ENCODE peak calls at places on chromosomes 13 and 19, in five cellular contexts. C is fibroblast of lung; K is ascending aorta; P is CD8-positive, alpha-beta memory T cell; A is heart left ventricle. B is an unnamed sample.

GRCh38 chr19:1265611-1266115 is 3.5 kb upstream of the CIRBP start:
- DNase-seq in C (peak; percentile 80), A (peak; percentile 70), K (peak; percentile 95), P (peak; percentile 85), B (peak; percentile 91)

GRCh38 chr13:43307921-43308433 is 284.6 kb downstream of the DNAJC15 start:
- DNase-seq in A (peak; percentile 75), K (peak; percentile 75), C (peak; percentile 86), P (no peak), B (peak; percentile 91)

GRCh38 chr19:11019824-11020223 is 59.0 kb downstream of the SMARCA4 start:
- DNase-seq in K (no peak), A (peak; percentile 42), P (no peak), C (no peak), B (no peak)

GRCh38 chr19:39173502-39173991 is 23.2 kb upstream of the NCCRP1 start:
- DNase-seq in K (no peak), P (no peak), A (no peak), C (no peak), B (no peak)

GRCh38 chr13:114079601-114080536 is 52.6 kb downstream of the RASA3 start:
- DNase-seq in P (peak; percentile 42), A (no peak), C (no peak), K (peak; percentile 54), B (peak; percentile 44)

GRCh38 chr19:35897706-35898451 is 2.5 kb downstream of the NFKBID start:
- DNase-seq in K (no peak), P (no peak), A (no peak), C (no peak), B (no peak)

GRCh38 chr19:9362905-9363304 is at the start of gene ZNF177:
- DNase-seq in P (no peak), A (peak; percentile 8), K (no peak), C (peak; percentile 22), B (no peak)

GRCh38 chr13:72637561-72637960 is 89.9 kb downstream of the MZT1 start:
- DNase-seq in C (no peak), K (no peak), P (no peak), A (no peak), B (no peak)

GRCh38 chr13:87274209-87274819 is 396.9 kb upstream of the SLITRK5 start:
- DNase-seq in P (no peak), C (peak; percentile 71), K (no peak), A (no peak), B (no peak)

GRCh38 chr13:106689906-106690305 is 122.0 kb upstream of the ARGLU1 start:
- DNase-seq in P (no peak), C (no peak), A (no peak), K (no peak), B (no peak)
- H3K27me3 ChIP-seq in P (no peaks in the 10 kb centered on the region), C (no peaks in the 10 kb centered on the region), A (no peaks in the 10 kb centered on the region), K (no peaks in the 10 kb centered on the region), B (no peaks in the 10 kb centered on the region)

GRCh38 chr19:31355330-31356289 is 6.4 kb upstream of the TSHZ3 start:
- DNase-seq in A (no peak), P (no peak), C (no peak), K (no peak), B (no peak)
- H3K27me3 ChIP-seq in A (peaks cover 79% of the 10 kb centered on the region), P (peaks cover 69% of the 10 kb centered on the region), C (no peaks in the 10 kb centered on the region), K (peaks cover 13% of the 10 kb centered on the region), B (peaks cover 32% of the 10 kb centered on the region)

DNA sequence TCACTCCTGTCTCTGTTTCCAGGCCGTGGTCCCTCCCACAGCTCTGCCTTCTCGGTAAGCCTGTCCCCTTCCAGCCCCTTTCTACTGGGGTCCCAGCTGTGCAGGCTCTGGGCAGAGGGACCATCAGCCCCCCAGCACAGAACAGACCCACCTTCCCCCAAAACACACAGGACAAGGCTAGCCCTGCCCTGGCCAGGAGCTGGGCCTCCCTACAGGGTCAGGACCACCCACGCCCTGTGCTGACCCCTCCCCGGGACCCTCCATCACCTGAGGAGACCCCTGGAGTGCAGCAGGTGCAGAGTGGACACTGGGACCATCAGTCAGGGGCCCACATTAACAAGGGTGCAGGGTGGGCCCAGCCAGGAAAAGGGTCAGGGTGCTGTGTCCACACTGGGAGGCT is 13.9 kb downstream of the CEACAM3 start:
- DNase-seq in C (no peak), K (no peak), P (no peak), A (no peak), B (peak; percentile 46)
- H3K27me3 ChIP-seq in C (no peaks in the 10 kb centered on the region), K (no peaks in the 10 kb centered on the region), P (no peaks in the 10 kb centered on the region), A (peaks cover 26% of the 10 kb centered on the region), B (no peaks in the 10 kb centered on the region)

DNA sequence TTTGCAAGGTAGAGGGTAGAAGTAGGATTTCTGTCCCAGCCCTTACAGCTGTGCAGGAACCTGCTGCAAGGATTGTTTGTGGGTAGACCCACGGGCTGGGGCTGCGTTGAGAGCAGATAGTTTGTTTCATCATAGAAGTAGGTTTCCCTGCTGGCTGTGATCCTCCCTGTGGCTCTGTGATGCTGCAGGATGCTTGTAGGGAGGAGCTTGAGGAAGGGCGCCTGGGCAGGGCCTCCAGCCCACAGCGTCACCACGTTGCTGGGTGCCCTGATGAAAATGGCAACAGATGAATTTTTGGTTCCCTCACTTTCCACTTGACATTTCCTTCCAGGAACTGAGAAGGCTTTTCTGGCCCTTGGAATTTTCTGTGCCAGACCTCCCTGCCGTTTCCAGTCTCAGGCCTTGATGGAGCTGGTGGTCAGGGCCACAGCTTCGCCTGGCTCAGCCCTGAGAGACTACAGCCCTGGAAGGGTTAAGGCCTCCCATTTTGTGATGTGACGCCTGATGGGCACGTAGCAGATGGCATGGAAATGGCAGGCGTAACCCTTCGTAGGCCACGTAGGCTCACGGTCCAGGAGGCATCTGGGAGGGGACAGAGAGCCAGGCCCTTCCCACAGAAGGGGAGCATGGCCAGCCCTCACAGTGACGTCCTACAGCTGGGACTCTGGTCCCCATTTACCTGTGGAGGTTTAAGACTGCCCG is 42.2 kb downstream of the GATAD2A start:
- DNase-seq in P (peak; percentile 67), C (no peak), K (no peak), A (no peak), B (no peak)
- H3K27me3 ChIP-seq in P (no peaks in the 10 kb centered on the region), C (no peaks in the 10 kb centered on the region), K (no peaks in the 10 kb centered on the region), A (no peaks in the 10 kb centered on the region), B (no peaks in the 10 kb centered on the region)

DNA sequence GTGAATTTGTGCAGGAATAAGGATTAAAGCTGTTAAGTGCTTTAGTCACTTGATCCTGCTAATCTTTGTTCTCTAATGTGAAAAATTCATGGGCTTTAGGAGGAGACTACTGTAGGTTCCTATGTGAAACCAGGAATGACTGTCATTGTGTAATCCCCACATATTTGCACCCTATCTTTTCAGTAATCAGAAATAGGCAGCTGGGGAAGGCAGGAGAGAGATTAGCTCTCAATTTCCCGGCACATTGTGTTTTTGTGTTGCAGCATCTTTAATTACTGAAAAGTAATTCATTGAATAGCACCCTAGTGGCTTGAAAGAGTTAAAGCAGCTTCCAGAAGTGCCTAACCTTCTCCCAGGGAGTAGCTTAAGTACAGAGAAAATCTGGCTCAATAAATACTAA is 282.9 kb downstream of the OLFM4 start:
- DNase-seq in K (no peak), A (no peak), C (no peak), P (no peak), B (no peak)
- H3K27me3 ChIP-seq in K (no peaks in the 10 kb centered on the region), A (no peaks in the 10 kb centered on the region), C (no peaks in the 10 kb centered on the region), P (no peaks in the 10 kb centered on the region), B (no peaks in the 10 kb centered on the region)

GRCh38 chr19:50648659-50649058 is 586 bp upstream of the C19orf81 start:
- DNase-seq in P (no peak), C (no peak), A (no peak), K (no peak), B (no peak)
- H3K27me3 ChIP-seq in P (no peaks in the 10 kb centered on the region), C (no peaks in the 10 kb centered on the region), A (peaks cover 57% of the 10 kb centered on the region), K (no peaks in the 10 kb centered on the region), B (peaks cover 51% of the 10 kb centered on the region)

GRCh38 chr19:46116121-46116520 is 8.4 kb downstream of the IGFL3 start:
- DNase-seq in C (no peak), K (no peak), A (no peak), P (no peak), B (no peak)

GRCh38 chr19:46113726-46114125 is 10.8 kb downstream of the IGFL3 start:
- DNase-seq in P (no peak), C (no peak), K (no peak), A (no peak), B (no peak)

GRCh38 chr19:46118136-46118535 is 6.4 kb downstream of the IGFL3 start:
- DNase-seq in P (no peak), A (no peak), C (no peak), K (no peak), B (no peak)

GRCh38 chr19:46112527-46112926 is 12.0 kb downstream of the IGFL3 start:
- DNase-seq in A (no peak), K (no peak), C (no peak), P (no peak), B (no peak)

DNA sequence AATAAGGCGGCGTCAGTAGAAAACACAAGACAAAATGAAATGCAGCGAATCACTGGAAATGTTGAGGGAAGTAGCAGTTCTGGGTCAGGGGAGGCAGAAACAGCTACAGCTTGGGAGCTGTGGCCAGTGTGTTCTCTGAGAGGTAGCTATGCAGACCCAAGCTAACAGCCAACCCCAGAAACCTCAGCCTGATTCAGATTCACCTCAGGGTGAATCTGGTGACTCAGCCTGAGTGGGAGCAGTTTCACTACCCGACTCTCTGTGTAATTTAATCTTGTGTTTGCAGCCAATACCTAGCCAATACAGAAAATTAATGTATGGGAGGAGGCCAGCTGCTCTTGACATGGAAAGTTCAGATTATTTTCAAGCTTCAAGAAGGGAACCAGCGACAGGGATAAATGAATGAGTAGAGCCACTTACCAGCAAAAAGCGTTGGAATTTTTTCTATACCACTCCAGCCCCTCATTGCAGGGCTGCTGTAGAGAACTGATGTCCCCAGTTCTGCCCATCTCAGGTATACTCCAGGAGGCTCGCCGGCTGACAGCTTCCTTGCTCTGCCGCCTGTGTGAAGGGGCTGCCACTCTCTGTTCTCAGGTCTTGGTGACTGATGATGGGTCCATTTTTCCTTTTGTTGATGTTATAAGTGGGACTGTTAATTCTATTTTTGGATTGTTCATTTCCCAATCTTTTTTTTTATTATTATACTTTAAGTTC is 8.9 kb downstream of the IGFL3 start:
- DNase-seq in P (no peak), C (peak; percentile 57), K (no peak), A (no peak), B (no peak)
- H3K27me3 ChIP-seq in P (peaks cover 4% of the 10 kb centered on the region), C (peaks cover 15% of the 10 kb centered on the region), K (no peaks in the 10 kb centered on the region), A (peaks cover 23% of the 10 kb centered on the region), B (peaks cover 2% of the 10 kb centered on the region)

GRCh38 chr13:99996177-99996705 is 14.7 kb downstream of the ZIC2 start:
- DNase-seq in P (no peak), K (no peak), A (no peak), C (peak; percentile 45), B (no peak)

GRCh38 chr13:99998261-99998660 is 16.7 kb downstream of the ZIC2 start:
- DNase-seq in K (no peak), P (no peak), A (no peak), C (no peak), B (no peak)

GRCh38 chr13:99995104-99995502 is 13.5 kb downstream of the ZIC2 start:
- DNase-seq in C (no peak), A (no peak), P (no peak), K (no peak), B (no peak)

GRCh38 chr13:99995503-99996176 is 14.1 kb downstream of the ZIC2 start:
- DNase-seq in K (peak; percentile 22), A (no peak), C (peak; percentile 52), P (no peak), B (no peak)

DNA sequence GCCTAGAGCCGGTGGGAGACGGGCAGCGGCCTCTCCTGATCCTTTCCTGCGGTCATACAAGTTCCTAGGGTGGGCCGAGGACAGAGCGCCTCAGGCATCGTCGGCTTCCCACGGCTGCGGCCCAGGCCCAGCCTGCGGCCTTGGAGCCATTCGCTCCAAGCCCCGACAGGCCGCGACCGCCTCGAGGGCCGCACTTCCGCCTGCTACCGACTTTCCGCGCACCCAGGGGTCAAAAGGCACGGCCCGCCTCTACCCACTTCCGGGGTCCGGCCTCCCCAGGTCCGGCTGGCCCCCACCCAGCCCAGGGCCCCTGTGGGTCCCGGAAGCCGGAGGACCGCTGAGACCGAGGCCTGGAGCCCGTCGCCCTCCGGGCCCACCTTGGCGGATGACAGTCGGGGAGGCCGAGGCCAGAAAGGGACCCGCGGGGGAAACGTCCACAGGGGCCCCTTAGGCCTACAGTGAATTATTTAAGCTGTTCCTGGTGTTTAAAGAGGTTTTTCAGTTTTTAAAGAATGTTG is 16.2 kb downstream of the ZIC2 start:
- DNase-seq in P (no peak), K (no peak), C (no peak), A (no peak), B (no peak)
- H3K27me3 ChIP-seq in P (peaks cover 68% of the 10 kb centered on the region), K (peaks cover 36% of the 10 kb centered on the region), C (peaks cover 45% of the 10 kb centered on the region), A (peaks cover 98% of the 10 kb centered on the region), B (peaks cover 98% of the 10 kb centered on the region)